ENCODE peak calls at places on chromosomes 11 and 22, in eight cellular contexts. Z, P, Y, N, J, C, X and U are unnamed samples. For H3K27me3, the result is how much of the 10 kb centered on the place peaks cover.

GRCh38 chr11:32374261-32374711 is 61.1 kb downstream of the WT1 start:
- DNase-seq in Z (peak), P (no peak), Y (no peak), N (peak), J (peak), C (peak), X (no peak), U (no peak)

GRCh38 chr11:122681731-122682130 is 26.2 kb downstream of the UBASH3B start:
- DNase-seq in Z (peak), P (no peak), Y (peak), N (no peak), J (no peak), C (no peak), X (no peak), U (no peak)

GRCh38 chr11:83566948-83567347 is 280.8 kb upstream of the CCDC90B start:
- DNase-seq in Z (peak), P (peak), Y (peak), N (peak), J (no peak), C (no peak), X (no peak), U (peak)

GRCh38 chr11:134224710-134225662 is 515 bp downstream of the VPS26B start:
- DNase-seq in Z (peak), P (no peak), Y (peak), N (peak), J (no peak), C (peak), X (peak), U (no peak)

GRCh38 chr11:15106201-15106965 is 8.3 kb upstream of the INSC start:
- DNase-seq in Z (peak), P (peak), Y (peak), N (peak), J (peak), C (no peak), X (no peak), U (no peak)

GRCh38 chr11:13384837-13385417 is 78.1 kb downstream of the BTBD10 start:
- DNase-seq in Z (peak), P (peak), Y (peak), N (peak), J (peak), C (peak), X (no peak), U (no peak)

GRCh38 chr11:73795925-73796632 is 8.4 kb downstream of the MRPL48 start:
- DNase-seq in Z (no peak), P (no peak), Y (no peak), N (no peak), J (no peak), C (no peak), X (no peak), U (no peak)

GRCh38 chr22:24153959-24154358 is 27.3 kb upstream of the SUSD2 start:
- DNase-seq in Z (no peak), P (no peak), Y (no peak), N (no peak), J (no peak), C (no peak), X (no peak), U (no peak)

GRCh38 chr11:33884035-33884434 is 7.8 kb downstream of the LMO2 start:
- DNase-seq in Z (no peak), P (no peak), Y (no peak), N (no peak), J (no peak), C (no peak), X (no peak), U (no peak)
- H3K27me3 ChIP-seq in Z (under half), P (under half), Y (under half), N (under half), J (under half), C (under half), X (under half), U (under half)

GRCh38 chr11:116415095-116415494 is 357.7 kb downstream of the BUD13 start:
- DNase-seq in Z (no peak), P (no peak), Y (peak), N (peak), J (no peak), C (no peak), X (no peak), U (no peak)
- TF ChIP-seq CTCF in Z (no peak), P (no peak), Y (no peak), N (no peak), J (no peak), C (no peak), X (no peak), U (no peak)

GRCh38 chr22:40973144-40973543 is 22.0 kb downstream of the RBX1 start:
- DNase-seq in Z (no peak), P (no peak), Y (no peak), N (no peak), J (no peak), C (no peak), X (no peak), U (no peak)
- H3K4me3 ChIP-seq in Z (no peak), P (no peak), Y (no peak), N (no peak), J (no peak), C (no peak), X (no peak), U (no peak)

GRCh38 chr11:35138606-35138948 is 394 bp upstream of the CD44 start:
- DNase-seq in Z (no peak), P (no peak), Y (peak), N (no peak), J (no peak), C (no peak), X (no peak), U (no peak)
- H3K27me3 ChIP-seq in Z (under half), P (under half), Y (under half), N (under half), J (under half), C (under half), X (under half), U (under half)

DNA sequence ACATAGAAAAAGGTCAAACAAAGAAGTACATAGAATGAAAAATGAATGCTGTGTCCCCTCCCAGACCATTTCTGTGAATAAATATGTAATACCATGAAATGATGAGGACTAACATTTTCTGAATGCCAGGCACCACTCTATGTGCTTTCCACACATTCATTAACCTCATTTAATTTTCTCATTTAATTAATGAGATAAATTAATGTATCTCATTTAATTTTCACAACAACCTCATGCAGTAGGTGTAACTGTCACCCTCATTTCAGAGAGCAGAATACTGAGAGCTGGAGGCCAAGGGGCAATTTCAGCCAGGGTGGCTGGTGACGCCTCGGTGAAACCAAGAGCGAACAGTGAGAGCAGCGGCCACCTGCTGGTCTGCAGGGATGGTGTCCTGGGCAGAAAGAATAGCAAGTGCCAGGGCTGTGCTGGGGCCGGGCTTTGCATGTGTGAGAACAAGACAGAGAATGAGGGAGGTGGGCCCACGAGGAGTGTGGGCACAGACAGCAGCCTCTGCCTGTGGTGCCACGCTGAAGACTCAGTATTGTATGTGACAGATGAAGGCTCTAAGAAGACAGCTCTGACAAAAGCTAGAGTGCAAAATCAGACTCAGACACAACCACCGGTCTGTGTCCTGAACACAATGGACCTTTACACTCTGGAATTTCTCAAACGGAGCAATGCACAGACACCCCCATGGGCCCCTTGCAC is 1.8 kb upstream of the SERPIND1 start:
- DNase-seq in Z (no peak), P (no peak), Y (no peak), N (peak), J (no peak), C (no peak), X (no peak), U (no peak)
- TF ChIP-seq CTCF in Z (peak), P (peak), Y (no peak), N (peak), J (peak), C (no peak), X (no peak), U (peak)

GRCh38 chr22:17063372-17064106 is 21.3 kb upstream of the IL17RA start:
- DNase-seq in Z (no peak), P (no peak), Y (no peak), N (peak), J (no peak), C (no peak), X (no peak), U (no peak)
- H3K4me3 ChIP-seq in Z (no peak), P (no peak), Y (no peak), N (no peak), J (no peak), C (no peak), X (no peak), U (no peak)

DNA sequence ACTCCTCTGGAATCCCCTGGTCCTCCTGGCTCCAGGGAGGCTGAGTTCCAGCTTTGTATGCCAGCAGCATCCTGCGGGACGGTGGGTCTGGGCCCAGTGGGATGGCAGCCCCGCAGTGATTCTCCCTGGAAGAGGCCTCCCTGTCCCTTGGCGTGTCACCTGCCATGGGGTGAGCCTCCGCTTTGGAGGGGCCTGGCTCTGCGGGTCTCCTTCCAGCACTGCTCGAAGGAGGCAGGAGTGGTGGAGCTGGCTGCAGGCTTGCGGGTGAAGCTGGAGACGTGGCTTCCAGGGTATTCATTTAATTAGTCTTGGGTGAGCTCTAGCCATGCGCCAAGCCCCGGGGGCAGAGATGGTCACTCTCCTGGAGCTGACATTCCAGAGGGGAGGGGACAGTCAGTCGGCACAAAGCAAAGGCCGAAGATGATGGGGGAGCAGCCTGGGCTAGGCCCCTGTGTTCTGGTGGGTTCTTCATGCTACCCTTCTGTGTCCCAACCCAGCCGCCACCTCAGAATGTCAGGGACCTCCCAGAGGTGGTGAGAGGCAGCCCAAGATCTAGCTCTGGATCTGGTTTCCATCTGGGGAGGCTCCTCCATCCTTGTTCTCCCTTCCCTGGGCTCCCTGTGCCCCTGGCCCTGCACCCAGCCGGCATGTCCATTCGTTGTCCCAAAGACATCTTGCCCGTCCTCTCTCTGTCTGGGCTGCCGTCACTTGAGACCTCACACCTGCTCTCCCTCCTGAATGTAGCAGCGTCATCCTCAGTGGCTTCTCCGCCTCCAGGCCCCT is 1332.5 kb downstream of the BRD1 start:
- DNase-seq in Z (no peak), P (no peak), Y (no peak), N (no peak), J (no peak), C (no peak), X (no peak), U (no peak)
- H3K27me3 ChIP-seq in Z (under half), P (under half), Y (under half), N (under half), J (under half), C (under half), X (under half), U (under half)